ENCODE peak calls at places on chromosomes 5 and 9, in five cellular contexts. One of them, this sample, is unnamed.

GRCh38 chr9:34179528-34180138 is 790 bp downstream of the UBAP1 start:
- DNase-seq in NCI-H2029: no peak
- DNase-seq in HT-29: peak
- DNase-seq in CD4-positive, CD25-positive, alpha-beta regulatory T cell: peak
- DNase-seq in activated CD4-positive, alpha-beta T cell treated with anti-CD3 and anti-CD28 coated beads, Interleukin-2, amount 50 U/mL, for 4 hours: no peak
- DNase-seq in this sample: no peak

GRCh38 chr9:127776195-127776918 is 2.1 kb downstream of the SH2D3C start:
- DNase-seq in NCI-H2029: peak
- DNase-seq in HT-29: no peak
- DNase-seq in CD4-positive, CD25-positive, alpha-beta regulatory T cell: peak
- DNase-seq in activated CD4-positive, alpha-beta T cell treated with anti-CD3 and anti-CD28 coated beads, Interleukin-2, amount 50 U/mL, for 4 hours: peak
- DNase-seq in this sample: no peak

GRCh38 chr9:88781500-88782391 is 209.5 kb upstream of the S1PR3 start:
- DNase-seq in NCI-H2029: no peak
- DNase-seq in HT-29: no peak
- DNase-seq in CD4-positive, CD25-positive, alpha-beta regulatory T cell: no peak
- DNase-seq in activated CD4-positive, alpha-beta T cell treated with anti-CD3 and anti-CD28 coated beads, Interleukin-2, amount 50 U/mL, for 4 hours: no peak
- DNase-seq in this sample: no peak

GRCh38 chr5:113053614-113054013 is 77.0 kb downstream of the DCP2 start:
- DNase-seq in NCI-H2029: no peak
- DNase-seq in HT-29: no peak
- DNase-seq in CD4-positive, CD25-positive, alpha-beta regulatory T cell: no peak
- DNase-seq in activated CD4-positive, alpha-beta T cell treated with anti-CD3 and anti-CD28 coated beads, Interleukin-2, amount 50 U/mL, for 4 hours: no peak
- DNase-seq in this sample: no peak

GRCh38 chr5:135063056-135063445 is 29.0 kb upstream of the PITX1 start:
- DNase-seq in NCI-H2029: no peak
- DNase-seq in HT-29: no peak
- DNase-seq in CD4-positive, CD25-positive, alpha-beta regulatory T cell: no peak
- DNase-seq in activated CD4-positive, alpha-beta T cell treated with anti-CD3 and anti-CD28 coated beads, Interleukin-2, amount 50 U/mL, for 4 hours: no peak
- DNase-seq in this sample: no peak

GRCh38 chr9:127388856-127389238 is 8.1 kb upstream of the SLC2A8 start:
- DNase-seq in NCI-H2029: no peak
- DNase-seq in HT-29: no peak
- DNase-seq in CD4-positive, CD25-positive, alpha-beta regulatory T cell: no peak
- DNase-seq in activated CD4-positive, alpha-beta T cell treated with anti-CD3 and anti-CD28 coated beads, Interleukin-2, amount 50 U/mL, for 4 hours: no peak
- DNase-seq in this sample: no peak

GRCh38 chr9:99516657-99517049 is 294.6 kb downstream of the SEC61B start:
- DNase-seq in NCI-H2029: no peak
- DNase-seq in HT-29: no peak
- DNase-seq in CD4-positive, CD25-positive, alpha-beta regulatory T cell: no peak
- DNase-seq in activated CD4-positive, alpha-beta T cell treated with anti-CD3 and anti-CD28 coated beads, Interleukin-2, amount 50 U/mL, for 4 hours: no peak
- DNase-seq in this sample: no peak

GRCh38 chr5:176171171-176171760 is 67.0 kb upstream of the SIMC1 start:
- DNase-seq in NCI-H2029: no peak
- DNase-seq in HT-29: no peak
- DNase-seq in CD4-positive, CD25-positive, alpha-beta regulatory T cell: no peak
- DNase-seq in activated CD4-positive, alpha-beta T cell treated with anti-CD3 and anti-CD28 coated beads, Interleukin-2, amount 50 U/mL, for 4 hours: no peak
- DNase-seq in this sample: no peak

GRCh38 chr5:151584057-151584937 is 6.8 kb downstream of the FAT2 start:
- DNase-seq in NCI-H2029: no peak
- DNase-seq in HT-29: no peak
- DNase-seq in CD4-positive, CD25-positive, alpha-beta regulatory T cell: no peak
- DNase-seq in activated CD4-positive, alpha-beta T cell treated with anti-CD3 and anti-CD28 coated beads, Interleukin-2, amount 50 U/mL, for 4 hours: no peak
- DNase-seq in this sample: peak

This sample was measured in mesenteric fat pad.